ENCODE peak calls at places on chromosomes 13 and 19, in four cellular contexts. L is H1, Q is H9, E is mesendoderm. S is an unnamed sample.

GRCh38 chr19:4474504-4475136 is 2.5 kb downstream of the HDGFL2 start:
- DNase-seq in L (peak; percentile 79), E (peak; percentile 94), Q (peak; percentile 90), S (peak; percentile 68)

GRCh38 chr13:59891053-59891452 is 272.7 kb downstream of the DIAPH3 start:
- DNase-seq in E (no peak), L (no peak), Q (no peak), S (no peak)

GRCh38 chr19:4691383-4691782 is 21.2 kb upstream of the MYDGF start:
- DNase-seq in E (no peak), Q (no peak), L (no peak), S (no peak)

GRCh38 chr19:46602392-46603194 is 1.5 kb downstream of the CALM3 start:
- DNase-seq in Q (no peak), E (no peak), L (no peak), S (no peak)

GRCh38 chr19:10864538-10864899 is 6.8 kb upstream of the CARM1 start:
- DNase-seq in E (peak; percentile 79), L (peak; percentile 94), Q (peak; percentile 87), S (peak; percentile 68)

GRCh38 chr13:99310382-99311031 is 3.3 kb upstream of the GPR183 start:
- DNase-seq in Q (no peak), L (no peak), E (no peak), S (peak; percentile 93)

GRCh38 chr19:45474941-45475516 is 7.2 kb downstream of the FOSB start:
- DNase-seq in L (no peak), Q (no peak), E (no peak), S (peak; percentile 29)

GRCh38 chr13:35978607-35979316 is 152.4 kb downstream of the DCLK1 start:
- DNase-seq in L (peak; percentile 72), E (peak; percentile 67), Q (no peak), S (peak; percentile 69)

GRCh38 chr13:31011193-31011860 is 78.9 kb downstream of the TEX26 start:
- DNase-seq in Q (no peak), E (peak; percentile 45), L (no peak), S (no peak)

GRCh38 chr19:50512999-50513745 is 541 bp downstream of the ASPDH start:
- DNase-seq in E (no peak), L (no peak), Q (no peak), S (no peak)

GRCh38 chr13:49421391-49421790 is 22.5 kb downstream of the CAB39L start:
- DNase-seq in L (peak; percentile 56), Q (peak; percentile 78), E (peak; percentile 87), S (no peak)

GRCh38 chr19:39187552-39187943 is 9.2 kb upstream of the NCCRP1 start:
- DNase-seq in L (no peak), E (no peak), Q (no peak), S (no peak)

GRCh38 chr19:33606556-33606955 is 15.2 kb upstream of the CHST8 start:
- DNase-seq in Q (no peak), E (no peak), L (no peak), S (no peak)

GRCh38 chr13:112117258-112117954 is 50.5 kb downstream of the SOX1 start:
- DNase-seq in E (no peak), Q (no peak), L (no peak), S (no peak)

GRCh38 chr13:50129923-50130685 is 114.9 kb downstream of the KCNRG start:
- DNase-seq in Q (peak; percentile 64), L (peak; percentile 77), E (peak; percentile 57), S (no peak)

GRCh38 chr13:97339019-97339988 is 94.7 kb upstream of the RAP2A start:
- DNase-seq in E (no peak), L (no peak), Q (no peak), S (peak; percentile 98)

DNA sequence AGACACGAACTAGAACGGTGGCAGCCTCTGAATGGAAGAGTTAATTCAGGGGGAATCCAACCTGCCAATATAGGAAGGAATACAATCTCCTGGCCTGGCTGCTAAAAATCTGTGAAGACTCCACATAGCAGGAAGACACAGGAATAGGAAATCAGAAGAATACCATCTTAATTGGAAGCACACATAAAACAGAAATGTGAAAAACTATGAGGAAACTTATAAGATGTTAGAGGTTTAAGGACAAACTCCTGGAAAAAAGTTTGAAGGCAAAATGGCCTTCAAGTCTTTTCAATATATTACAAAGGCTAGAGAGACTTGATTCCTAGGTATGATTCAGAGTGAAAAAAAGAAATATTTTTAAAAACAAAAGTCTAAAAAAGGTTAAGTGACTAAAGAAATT is 78.1 kb upstream of the FBXL3 start:
- DNase-seq in Q (no peak), L (no peak), E (no peak), S (no peak)
- H3K56ac ChIP-seq in Q (no peak overlapping the region), L (no peak overlapping the region), E (no peak overlapping the region), S (no peak overlapping the region)

DNA sequence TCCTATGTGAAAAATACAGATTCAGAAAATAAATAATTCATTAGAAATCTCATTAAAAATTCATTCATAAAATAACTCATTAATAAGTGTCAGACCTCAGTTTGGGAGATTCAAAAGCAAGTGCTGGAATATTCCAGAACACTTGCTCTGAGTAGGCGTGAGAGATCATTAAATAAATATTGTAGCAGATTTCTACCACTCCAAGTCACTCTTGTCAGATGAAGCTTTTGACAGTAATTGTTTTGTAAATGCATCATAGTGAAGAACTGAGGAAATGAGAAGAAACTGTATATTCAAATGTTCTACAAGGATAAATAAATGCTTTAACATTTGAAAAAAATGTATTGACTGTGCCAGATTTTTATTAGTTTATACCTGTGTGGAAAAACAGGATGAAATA is 1228.1 kb downstream of the SLITRK1 start:
- DNase-seq in L (no peak), Q (no peak), E (no peak), S (no peak)
- H3K56ac ChIP-seq in L (no peak overlapping the region), Q (no peak overlapping the region), E (no peak overlapping the region), S (no peak overlapping the region)

GRCh38 chr13:73934215-73934623 is 200.0 kb downstream of the KLF12 start:
- DNase-seq in L (no peak), E (no peak), Q (no peak), S (peak; percentile 43)
- H3K56ac ChIP-seq in L (no peak overlapping the region), E (no peak overlapping the region), Q (no peak overlapping the region), S (no peak overlapping the region)

GRCh38 chr13:40390290-40391008 is 276.0 kb downstream of the FOXO1 start:
- DNase-seq in L (no peak), E (no peak), Q (no peak), S (no peak)

GRCh38 chr13:40389081-40389641 is 277.3 kb downstream of the FOXO1 start:
- DNase-seq in E (no peak), L (no peak), Q (no peak), S (no peak)

GRCh38 chr13:40391788-40392187 is 274.7 kb downstream of the FOXO1 start:
- DNase-seq in E (no peak), L (no peak), Q (no peak), S (no peak)

GRCh38 chr13:40398060-40398459 is 268.4 kb downstream of the FOXO1 start:
- DNase-seq in Q (no peak), E (no peak), L (no peak), S (no peak)

GRCh38 chr13:40394304-40394983 is 272.0 kb downstream of the FOXO1 start:
- DNase-seq in Q (no peak), E (no peak), L (no peak), S (no peak)
- H3K56ac ChIP-seq in Q (no peak overlapping the region), E (no peak overlapping the region), L (no peak overlapping the region), S (no peak overlapping the region)

DNA sequence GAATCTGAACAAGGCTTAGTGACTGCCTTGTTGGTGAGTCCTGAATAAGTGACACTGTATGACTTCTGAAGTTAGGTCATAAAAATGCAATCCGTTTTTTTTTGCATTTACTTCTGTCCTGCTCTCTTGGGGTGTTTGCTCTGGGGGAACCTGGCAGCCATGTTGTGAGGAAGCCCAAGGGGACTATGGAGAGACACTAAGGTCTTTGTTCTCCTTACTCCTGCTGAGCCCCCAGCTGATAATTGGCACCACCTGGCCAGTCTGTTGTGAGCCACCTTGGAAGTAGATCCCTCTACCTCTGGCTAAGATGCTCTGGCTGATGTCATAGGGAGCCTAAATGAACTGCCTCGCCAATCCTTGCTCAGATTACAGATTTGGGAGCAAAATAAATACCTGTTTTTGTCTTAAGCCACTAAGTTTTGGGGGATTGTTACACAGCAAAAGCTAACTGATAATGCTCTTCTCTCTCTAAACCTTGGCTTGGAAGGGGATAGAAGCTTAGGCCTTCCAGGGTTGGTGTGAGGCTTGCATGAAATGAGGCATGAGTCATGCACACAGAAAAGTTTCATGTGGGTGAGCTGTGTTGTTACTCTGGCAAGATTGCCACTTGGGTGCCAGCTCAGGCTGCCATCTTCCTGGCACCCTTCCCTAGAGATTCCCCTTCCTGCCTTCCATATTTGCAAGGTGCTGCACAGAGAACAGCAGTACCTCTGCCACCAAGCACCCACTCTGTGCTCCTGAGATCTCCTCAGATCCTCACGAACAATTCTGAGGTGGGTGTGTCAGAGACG is 10.1 kb downstream of the TUBB4A start:
- DNase-seq in E (no peak), Q (no peak), L (no peak), S (no peak)
- H3K56ac ChIP-seq in E (no peak overlapping the region), Q (no peak overlapping the region), L (no peak overlapping the region), S (no peak overlapping the region)

GRCh38 chr13:95404141-95404882 is 103.1 kb upstream of the ABCC4 start:
- DNase-seq in L (peak; percentile 92), Q (peak; percentile 90), E (peak; percentile 91), S (peak; percentile 73)

GRCh38 chr13:95403349-95404140 is 102.3 kb upstream of the ABCC4 start:
- DNase-seq in L (peak; percentile 83), E (peak; percentile 83), Q (peak; percentile 88), S (no peak)
- H3K56ac ChIP-seq in L (no peak overlapping the region), E (peak overlapping the region; percentile 79), Q (no peak overlapping the region), S (no peak overlapping the region)

S was measured in IMR-90.